ENCODE peak calls at places on chromosomes 16 and 17, in nine cellular contexts. One of them, this sample, is unnamed.

GRCh38 chr17:39563476-39563875 is 44.2 kb downstream of the NEUROD2 start:
- DNase-seq in neural progenitor cell: peak; percentile 71
- DNase-seq in A549: no peak
- DNase-seq in cardiac fibroblast: no peak
- DNase-seq in PC-9: no peak
- DNase-seq in psoas muscle: no peak
- DNase-seq in PC-3: no peak
- DNase-seq in suprapubic skin: no peak
- DNase-seq in CD8-positive, alpha-beta T cell: no peak
- DNase-seq in this sample: no peak

GRCh38 chr16:86090461-86091170 is 191.7 kb downstream of the IRF8 start:
- DNase-seq in CD8-positive, alpha-beta T cell: no peak
- DNase-seq in A549: no peak
- DNase-seq in cardiac fibroblast: no peak
- DNase-seq in suprapubic skin: peak; percentile 58
- DNase-seq in psoas muscle: no peak
- DNase-seq in PC-9: no peak
- DNase-seq in neural progenitor cell: no peak
- DNase-seq in PC-3: no peak
- DNase-seq in this sample: no peak

GRCh38 chr17:45646288-45646988 is 137.7 kb upstream of the CRHR1 start:
- DNase-seq in CD8-positive, alpha-beta T cell: no peak
- DNase-seq in PC-9: no peak
- DNase-seq in neural progenitor cell: no peak
- DNase-seq in PC-3: no peak
- DNase-seq in cardiac fibroblast: no peak
- DNase-seq in A549: no peak
- DNase-seq in psoas muscle: no peak
- DNase-seq in suprapubic skin: peak; percentile 64
- DNase-seq in this sample: no peak

GRCh38 chr17:63150994-63151464 is 185.0 kb downstream of the TANC2 start:
- DNase-seq in CD8-positive, alpha-beta T cell: no peak
- DNase-seq in suprapubic skin: no peak
- DNase-seq in A549: no peak
- DNase-seq in PC-3: no peak
- DNase-seq in cardiac fibroblast: no peak
- DNase-seq in neural progenitor cell: peak; percentile 38
- DNase-seq in psoas muscle: no peak
- DNase-seq in PC-9: no peak
- DNase-seq in this sample: no peak

GRCh38 chr17:43479948-43480347 is 3.8 kb upstream of the DHX8 start:
- DNase-seq in PC-3: no peak
- DNase-seq in PC-9: no peak
- DNase-seq in suprapubic skin: no peak
- DNase-seq in CD8-positive, alpha-beta T cell: no peak
- DNase-seq in cardiac fibroblast: no peak
- DNase-seq in A549: no peak
- DNase-seq in psoas muscle: no peak
- DNase-seq in neural progenitor cell: no peak
- DNase-seq in this sample: no peak

GRCh38 chr17:37608369-37609169 is 649 bp downstream of the SYNRG start:
- DNase-seq in CD8-positive, alpha-beta T cell: no peak
- DNase-seq in PC-3: peak; percentile 2
- DNase-seq in PC-9: no peak
- DNase-seq in psoas muscle: no peak
- DNase-seq in A549: peak; percentile 61
- DNase-seq in suprapubic skin: no peak
- DNase-seq in neural progenitor cell: peak; percentile 87
- DNase-seq in cardiac fibroblast: peak; percentile 40
- DNase-seq in this sample: peak; percentile 47

GRCh38 chr16:11056989-11057645 is 112.8 kb downstream of the CLEC16A start:
- DNase-seq in PC-9: no peak
- DNase-seq in CD8-positive, alpha-beta T cell: no peak
- DNase-seq in neural progenitor cell: no peak
- DNase-seq in PC-3: no peak
- DNase-seq in suprapubic skin: no peak
- DNase-seq in A549: no peak
- DNase-seq in cardiac fibroblast: no peak
- DNase-seq in psoas muscle: no peak
- DNase-seq in this sample: no peak

GRCh38 chr16:88284626-88285513 is 97.9 kb upstream of the ZNF469 start:
- DNase-seq in A549: no peak
- DNase-seq in neural progenitor cell: no peak
- DNase-seq in psoas muscle: no peak
- DNase-seq in cardiac fibroblast: no peak
- DNase-seq in PC-9: no peak
- DNase-seq in CD8-positive, alpha-beta T cell: no peak
- DNase-seq in suprapubic skin: no peak
- DNase-seq in PC-3: no peak
- DNase-seq in this sample: no peak

GRCh38 chr16:468072-468821 is 42.8 kb downstream of the RAB11FIP3 start:
- DNase-seq in suprapubic skin: no peak
- DNase-seq in PC-9: no peak
- DNase-seq in PC-3: no peak
- DNase-seq in A549: no peak
- DNase-seq in neural progenitor cell: peak; percentile 36
- DNase-seq in CD8-positive, alpha-beta T cell: no peak
- DNase-seq in cardiac fibroblast: no peak
- DNase-seq in psoas muscle: no peak
- DNase-seq in this sample: no peak

GRCh38 chr16:91484-91883 is 13.5 kb downstream of the MPG start:
- DNase-seq in cardiac fibroblast: no peak
- DNase-seq in CD8-positive, alpha-beta T cell: no peak
- DNase-seq in neural progenitor cell: no peak
- DNase-seq in PC-3: no peak
- DNase-seq in suprapubic skin: no peak
- DNase-seq in PC-9: no peak
- DNase-seq in A549: no peak
- DNase-seq in psoas muscle: no peak
- DNase-seq in this sample: no peak

GRCh38 chr17:78933025-78933958 is 8.1 kb upstream of the TIMP2 start:
- DNase-seq in PC-9: peak; percentile 72
- DNase-seq in neural progenitor cell: no peak
- DNase-seq in cardiac fibroblast: peak; percentile 99
- DNase-seq in suprapubic skin: no peak
- DNase-seq in psoas muscle: peak; percentile 78
- DNase-seq in PC-3: peak; percentile 98
- DNase-seq in CD8-positive, alpha-beta T cell: peak; percentile 36
- DNase-seq in A549: peak; percentile 99
- DNase-seq in this sample: peak; percentile 85

GRCh38 chr17:78934681-78935418 is 9.7 kb upstream of the TIMP2 start:
- DNase-seq in cardiac fibroblast: no peak
- DNase-seq in A549: no peak
- DNase-seq in PC-3: no peak
- DNase-seq in CD8-positive, alpha-beta T cell: no peak
- DNase-seq in psoas muscle: no peak
- DNase-seq in neural progenitor cell: no peak
- DNase-seq in PC-9: no peak
- DNase-seq in suprapubic skin: no peak
- DNase-seq in this sample: no peak

GRCh38 chr17:78935419-78936323 is 10.5 kb upstream of the TIMP2 start:
- DNase-seq in A549: peak; percentile 84
- DNase-seq in PC-3: peak; percentile 52
- DNase-seq in psoas muscle: peak; percentile 78
- DNase-seq in suprapubic skin: peak; percentile 91
- DNase-seq in cardiac fibroblast: peak; percentile 99
- DNase-seq in PC-9: no peak
- DNase-seq in CD8-positive, alpha-beta T cell: no peak
- DNase-seq in neural progenitor cell: no peak
- DNase-seq in this sample: no peak

GRCh38 chr17:78937561-78937960 is 12.4 kb upstream of the TIMP2 start:
- DNase-seq in cardiac fibroblast: no peak
- DNase-seq in suprapubic skin: no peak
- DNase-seq in A549: no peak
- DNase-seq in neural progenitor cell: no peak
- DNase-seq in PC-3: no peak
- DNase-seq in psoas muscle: no peak
- DNase-seq in PC-9: no peak
- DNase-seq in CD8-positive, alpha-beta T cell: no peak
- DNase-seq in this sample: no peak

DNA sequence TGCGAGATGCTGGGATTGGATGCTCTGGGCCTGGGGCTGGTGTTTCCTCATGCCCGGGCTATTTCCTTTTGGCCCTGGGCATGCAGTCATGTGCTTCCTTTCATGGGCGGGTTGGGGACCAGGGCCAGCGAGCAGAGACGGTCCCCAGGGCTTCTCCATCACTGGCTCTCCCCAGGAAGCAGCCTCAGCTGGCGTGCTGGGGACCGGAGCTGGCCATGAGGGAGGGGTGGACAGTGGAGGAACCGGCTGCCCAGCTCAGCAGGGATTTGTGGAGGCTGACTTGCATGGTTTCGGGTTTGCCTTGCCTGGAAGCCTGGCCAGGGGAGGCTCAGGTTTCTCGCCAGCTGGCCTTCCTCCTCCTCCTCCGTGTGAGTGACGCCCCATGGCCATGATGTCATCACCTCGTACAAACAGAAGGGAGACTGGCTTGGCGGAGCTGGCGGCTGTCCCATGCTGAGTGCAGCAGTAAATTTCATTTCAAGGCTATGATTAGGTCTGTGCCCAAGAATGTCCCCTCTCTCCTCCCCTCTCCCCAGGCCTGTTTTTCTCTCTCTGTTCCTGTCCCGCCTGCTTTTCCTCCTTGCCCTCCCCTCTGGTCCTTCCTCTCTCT is 8.9 kb upstream of the TIMP2 start:
- DNase-seq in suprapubic skin: peak; percentile 97
- DNase-seq in PC-3: peak; percentile 95
- DNase-seq in A549: peak; percentile 92
- DNase-seq in cardiac fibroblast: peak; percentile 99
- DNase-seq in CD8-positive, alpha-beta T cell: no peak
- DNase-seq in neural progenitor cell: peak; percentile 89
- DNase-seq in PC-9: peak; percentile 92
- DNase-seq in psoas muscle: peak; percentile 96
- DNase-seq in this sample: no peak
- H3K4me3 ChIP-seq in suprapubic skin: peak overlapping the region; percentile 11
- H3K4me3 ChIP-seq in PC-3: peak overlapping the region; percentile 16
- H3K4me3 ChIP-seq in A549: peak overlapping the region; percentile 26
- H3K4me3 ChIP-seq in cardiac fibroblast: peak overlapping the region; percentile 41
- H3K4me3 ChIP-seq in CD8-positive, alpha-beta T cell: no peak overlapping the region
- H3K4me3 ChIP-seq in neural progenitor cell: no peak overlapping the region
- H3K4me3 ChIP-seq in PC-9: peak overlapping the region; percentile 21
- H3K4me3 ChIP-seq in psoas muscle: peak overlapping the region; percentile 33
- H3K4me3 ChIP-seq in this sample: no peak overlapping the region

GRCh38 chr17:70166571-70166970 is 2.8 kb upstream of the KCNJ2 start:
- DNase-seq in suprapubic skin: no peak
- DNase-seq in PC-3: no peak
- DNase-seq in cardiac fibroblast: no peak
- DNase-seq in CD8-positive, alpha-beta T cell: no peak
- DNase-seq in psoas muscle: no peak
- DNase-seq in PC-9: no peak
- DNase-seq in A549: no peak
- DNase-seq in neural progenitor cell: no peak
- DNase-seq in this sample: no peak

GRCh38 chr17:70168979-70169706 is at the start of gene KCNJ2:
- DNase-seq in PC-9: no peak
- DNase-seq in psoas muscle: peak; percentile 90
- DNase-seq in A549: peak; percentile 85
- DNase-seq in CD8-positive, alpha-beta T cell: peak; percentile 13
- DNase-seq in cardiac fibroblast: peak; percentile 77
- DNase-seq in suprapubic skin: peak; percentile 84
- DNase-seq in neural progenitor cell: peak; percentile 95
- DNase-seq in PC-3: peak; percentile 94
- DNase-seq in this sample: peak; percentile 69

GRCh38 chr17:70169707-70170597 is 620 bp downstream of the KCNJ2 start:
- DNase-seq in PC-3: no peak
- DNase-seq in PC-9: no peak
- DNase-seq in cardiac fibroblast: peak; percentile 68
- DNase-seq in A549: peak; percentile 4
- DNase-seq in suprapubic skin: no peak
- DNase-seq in neural progenitor cell: no peak
- DNase-seq in psoas muscle: no peak
- DNase-seq in CD8-positive, alpha-beta T cell: no peak
- DNase-seq in this sample: no peak

GRCh38 chr17:70171159-70171558 is 1.8 kb downstream of the KCNJ2 start:
- DNase-seq in cardiac fibroblast: no peak
- DNase-seq in suprapubic skin: no peak
- DNase-seq in CD8-positive, alpha-beta T cell: no peak
- DNase-seq in PC-3: no peak
- DNase-seq in psoas muscle: no peak
- DNase-seq in A549: no peak
- DNase-seq in neural progenitor cell: no peak
- DNase-seq in PC-9: no peak
- DNase-seq in this sample: no peak

GRCh38 chr17:70168044-70168978 is 1.0 kb upstream of the KCNJ2 start:
- DNase-seq in psoas muscle: peak; percentile 50
- DNase-seq in A549: peak; percentile 69
- DNase-seq in PC-9: no peak
- DNase-seq in cardiac fibroblast: peak; percentile 86
- DNase-seq in CD8-positive, alpha-beta T cell: no peak
- DNase-seq in PC-3: peak; percentile 85
- DNase-seq in neural progenitor cell: peak; percentile 79
- DNase-seq in suprapubic skin: peak; percentile 79
- DNase-seq in this sample: peak; percentile 46
- TF ChIP-seq CTCF in psoas muscle: peak; percentile 63
- TF ChIP-seq CTCF in A549: peak; percentile 80
- TF ChIP-seq CTCF in PC-9: no peak
- TF ChIP-seq CTCF in cardiac fibroblast: peak; percentile 73
- TF ChIP-seq CTCF in CD8-positive, alpha-beta T cell: no peak
- TF ChIP-seq CTCF in PC-3: peak; percentile 88
- TF ChIP-seq CTCF in neural progenitor cell: peak; percentile 73
- TF ChIP-seq CTCF in suprapubic skin: no peak
- TF ChIP-seq CTCF in this sample: peak; percentile 37

DNA sequence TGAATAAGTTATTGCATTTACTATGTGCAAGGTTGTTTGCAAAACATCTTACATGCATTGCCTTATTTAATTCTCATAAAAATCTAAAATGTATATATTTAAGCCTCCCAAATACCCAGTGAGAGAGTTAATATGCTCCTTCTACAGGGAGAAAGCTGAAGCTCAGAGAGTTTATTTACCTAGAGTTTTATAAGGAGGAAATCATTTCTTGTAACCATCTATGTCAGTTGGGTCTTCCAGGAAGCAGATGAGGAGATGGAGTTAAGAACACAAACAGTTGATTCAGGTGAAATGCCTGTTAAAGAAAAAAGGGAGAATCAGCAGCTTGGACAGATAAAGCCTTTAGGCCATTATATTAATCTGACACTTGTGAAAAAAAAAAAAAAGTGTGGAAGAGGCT is 62.6 kb upstream of the DHX40 start:
- DNase-seq in cardiac fibroblast: no peak
- DNase-seq in suprapubic skin: no peak
- DNase-seq in PC-3: no peak
- DNase-seq in PC-9: no peak
- DNase-seq in A549: no peak
- DNase-seq in psoas muscle: no peak
- DNase-seq in CD8-positive, alpha-beta T cell: no peak
- DNase-seq in neural progenitor cell: no peak
- DNase-seq in this sample: no peak
- H3K4me3 ChIP-seq in cardiac fibroblast: no peak overlapping the region
- H3K4me3 ChIP-seq in suprapubic skin: no peak overlapping the region
- H3K4me3 ChIP-seq in PC-3: no peak overlapping the region
- H3K4me3 ChIP-seq in PC-9: no peak overlapping the region
- H3K4me3 ChIP-seq in A549: no peak overlapping the region
- H3K4me3 ChIP-seq in psoas muscle: no peak overlapping the region
- H3K4me3 ChIP-seq in CD8-positive, alpha-beta T cell: no peak overlapping the region
- H3K4me3 ChIP-seq in neural progenitor cell: no peak overlapping the region
- H3K4me3 ChIP-seq in this sample: no peak overlapping the region

GRCh38 chr16:4005281-4005680 is 111.0 kb downstream of the ADCY9 start:
- DNase-seq in suprapubic skin: no peak
- DNase-seq in PC-9: no peak
- DNase-seq in neural progenitor cell: no peak
- DNase-seq in cardiac fibroblast: no peak
- DNase-seq in psoas muscle: no peak
- DNase-seq in PC-3: no peak
- DNase-seq in CD8-positive, alpha-beta T cell: no peak
- DNase-seq in A549: no peak
- DNase-seq in this sample: no peak
- TF ChIP-seq CTCF in suprapubic skin: no peak
- TF ChIP-seq CTCF in PC-9: no peak
- TF ChIP-seq CTCF in neural progenitor cell: no peak
- TF ChIP-seq CTCF in cardiac fibroblast: no peak
- TF ChIP-seq CTCF in psoas muscle: no peak
- TF ChIP-seq CTCF in PC-3: no peak
- TF ChIP-seq CTCF in CD8-positive, alpha-beta T cell: no peak
- TF ChIP-seq CTCF in A549: no peak
- TF ChIP-seq CTCF in this sample: no peak